ENCODE peak calls at places on chromosomes 16 and 17, in nine cellular contexts. One of them, this sample, is unnamed.

GRCh38 chr17:17849863-17850373 is 13.1 kb upstream of the SREBF1 start:
- DNase-seq in epithelial cell of proximal tubule: no peak
- DNase-seq in neural progenitor cell: peak
- DNase-seq in fibroblast of mammary gland: peak
- DNase-seq in RWPE1: no peak
- DNase-seq in brain microvascular endothelial cell: peak
- DNase-seq in Calu3: no peak
- DNase-seq in tibial nerve: peak
- DNase-seq in cardiac muscle cell: peak
- DNase-seq in this sample: peak

GRCh38 chr16:73053379-73054130 is 5.6 kb upstream of the ZFHX3 start:
- DNase-seq in epithelial cell of proximal tubule: no peak
- DNase-seq in neural progenitor cell: no peak
- DNase-seq in fibroblast of mammary gland: no peak
- DNase-seq in RWPE1: peak
- DNase-seq in brain microvascular endothelial cell: peak
- DNase-seq in Calu3: peak
- DNase-seq in tibial nerve: no peak
- DNase-seq in cardiac muscle cell: peak
- DNase-seq in this sample: no peak

GRCh38 chr16:12907670-12908233 is 6.4 kb downstream of the SHISA9 start:
- DNase-seq in epithelial cell of proximal tubule: no peak
- DNase-seq in neural progenitor cell: peak
- DNase-seq in fibroblast of mammary gland: no peak
- DNase-seq in RWPE1: no peak
- DNase-seq in brain microvascular endothelial cell: no peak
- DNase-seq in Calu3: no peak
- DNase-seq in tibial nerve: no peak
- DNase-seq in cardiac muscle cell: no peak
- DNase-seq in this sample: no peak

GRCh38 chr16:51665599-51665998 is 514.5 kb upstream of the SALL1 start:
- DNase-seq in epithelial cell of proximal tubule: no peak
- DNase-seq in neural progenitor cell: no peak
- DNase-seq in fibroblast of mammary gland: no peak
- DNase-seq in RWPE1: no peak
- DNase-seq in brain microvascular endothelial cell: no peak
- DNase-seq in Calu3: no peak
- DNase-seq in tibial nerve: no peak
- DNase-seq in cardiac muscle cell: no peak
- DNase-seq in this sample: no peak

GRCh38 chr17:51319186-51319585 is 58.8 kb downstream of the UTP18 start:
- DNase-seq in epithelial cell of proximal tubule: no peak
- DNase-seq in neural progenitor cell: no peak
- DNase-seq in fibroblast of mammary gland: no peak
- DNase-seq in RWPE1: no peak
- DNase-seq in brain microvascular endothelial cell: no peak
- DNase-seq in Calu3: no peak
- DNase-seq in tibial nerve: no peak
- DNase-seq in cardiac muscle cell: no peak
- DNase-seq in this sample: no peak

GRCh38 chr16:19084139-19084538 is 16.7 kb downstream of the COQ7 start:
- DNase-seq in epithelial cell of proximal tubule: no peak
- DNase-seq in neural progenitor cell: no peak
- DNase-seq in fibroblast of mammary gland: no peak
- DNase-seq in RWPE1: no peak
- DNase-seq in brain microvascular endothelial cell: no peak
- DNase-seq in Calu3: no peak
- DNase-seq in tibial nerve: no peak
- DNase-seq in cardiac muscle cell: no peak
- DNase-seq in this sample: no peak

GRCh38 chr17:63150994-63151464 is 185.0 kb downstream of the TANC2 start:
- DNase-seq in epithelial cell of proximal tubule: no peak
- DNase-seq in neural progenitor cell: peak
- DNase-seq in fibroblast of mammary gland: peak
- DNase-seq in RWPE1: no peak
- DNase-seq in brain microvascular endothelial cell: no peak
- DNase-seq in Calu3: no peak
- DNase-seq in tibial nerve: no peak
- DNase-seq in cardiac muscle cell: peak
- DNase-seq in this sample: no peak

GRCh38 chr16:82867425-82867824 is 240.7 kb downstream of the CDH13 start:
- DNase-seq in epithelial cell of proximal tubule: no peak
- DNase-seq in neural progenitor cell: no peak
- DNase-seq in fibroblast of mammary gland: peak
- DNase-seq in RWPE1: no peak
- DNase-seq in brain microvascular endothelial cell: no peak
- DNase-seq in Calu3: no peak
- DNase-seq in tibial nerve: no peak
- DNase-seq in cardiac muscle cell: no peak
- DNase-seq in this sample: no peak

GRCh38 chr16:86926695-86927094 is 348.3 kb downstream of the FOXL1 start:
- DNase-seq in epithelial cell of proximal tubule: no peak
- DNase-seq in neural progenitor cell: no peak
- DNase-seq in fibroblast of mammary gland: no peak
- DNase-seq in RWPE1: no peak
- DNase-seq in brain microvascular endothelial cell: no peak
- DNase-seq in Calu3: no peak
- DNase-seq in tibial nerve: no peak
- DNase-seq in cardiac muscle cell: no peak
- DNase-seq in this sample: no peak

GRCh38 chr16:14003119-14003570 is 68.0 kb upstream of the MRTFB start:
- DNase-seq in epithelial cell of proximal tubule: no peak
- DNase-seq in neural progenitor cell: peak
- DNase-seq in fibroblast of mammary gland: peak
- DNase-seq in RWPE1: peak
- DNase-seq in brain microvascular endothelial cell: peak
- DNase-seq in Calu3: peak
- DNase-seq in tibial nerve: peak
- DNase-seq in cardiac muscle cell: peak
- DNase-seq in this sample: peak

GRCh38 chr17:74132354-74132753 is 71.1 kb upstream of the RPL38 start:
- DNase-seq in epithelial cell of proximal tubule: no peak
- DNase-seq in neural progenitor cell: no peak
- DNase-seq in fibroblast of mammary gland: no peak
- DNase-seq in RWPE1: no peak
- DNase-seq in brain microvascular endothelial cell: no peak
- DNase-seq in Calu3: no peak
- DNase-seq in tibial nerve: no peak
- DNase-seq in cardiac muscle cell: no peak
- DNase-seq in this sample: no peak

GRCh38 chr16:51119576-51120288 is 31.3 kb downstream of the SALL1 start:
- DNase-seq in epithelial cell of proximal tubule: no peak
- DNase-seq in neural progenitor cell: no peak
- DNase-seq in fibroblast of mammary gland: peak
- DNase-seq in RWPE1: no peak
- DNase-seq in brain microvascular endothelial cell: no peak
- DNase-seq in Calu3: no peak
- DNase-seq in tibial nerve: no peak
- DNase-seq in cardiac muscle cell: no peak
- DNase-seq in this sample: no peak

GRCh38 chr16:66585477-66586239 is 6.4 kb downstream of the CMTM2 start:
- DNase-seq in epithelial cell of proximal tubule: no peak
- DNase-seq in neural progenitor cell: no peak
- DNase-seq in fibroblast of mammary gland: no peak
- DNase-seq in RWPE1: no peak
- DNase-seq in brain microvascular endothelial cell: no peak
- DNase-seq in Calu3: no peak
- DNase-seq in tibial nerve: no peak
- DNase-seq in cardiac muscle cell: no peak
- DNase-seq in this sample: no peak

GRCh38 chr17:8063761-8064589 is 23.5 kb downstream of the ALOX12B start:
- DNase-seq in epithelial cell of proximal tubule: no peak
- DNase-seq in neural progenitor cell: no peak
- DNase-seq in fibroblast of mammary gland: no peak
- DNase-seq in RWPE1: no peak
- DNase-seq in brain microvascular endothelial cell: no peak
- DNase-seq in Calu3: no peak
- DNase-seq in tibial nerve: no peak
- DNase-seq in cardiac muscle cell: no peak
- DNase-seq in this sample: no peak

GRCh38 chr17:418421-418751 is 65.8 kb upstream of the RPH3AL start:
- DNase-seq in epithelial cell of proximal tubule: no peak
- DNase-seq in neural progenitor cell: no peak
- DNase-seq in fibroblast of mammary gland: no peak
- DNase-seq in RWPE1: no peak
- DNase-seq in brain microvascular endothelial cell: no peak
- DNase-seq in Calu3: no peak
- DNase-seq in tibial nerve: no peak
- DNase-seq in cardiac muscle cell: no peak
- DNase-seq in this sample: no peak

DNA sequence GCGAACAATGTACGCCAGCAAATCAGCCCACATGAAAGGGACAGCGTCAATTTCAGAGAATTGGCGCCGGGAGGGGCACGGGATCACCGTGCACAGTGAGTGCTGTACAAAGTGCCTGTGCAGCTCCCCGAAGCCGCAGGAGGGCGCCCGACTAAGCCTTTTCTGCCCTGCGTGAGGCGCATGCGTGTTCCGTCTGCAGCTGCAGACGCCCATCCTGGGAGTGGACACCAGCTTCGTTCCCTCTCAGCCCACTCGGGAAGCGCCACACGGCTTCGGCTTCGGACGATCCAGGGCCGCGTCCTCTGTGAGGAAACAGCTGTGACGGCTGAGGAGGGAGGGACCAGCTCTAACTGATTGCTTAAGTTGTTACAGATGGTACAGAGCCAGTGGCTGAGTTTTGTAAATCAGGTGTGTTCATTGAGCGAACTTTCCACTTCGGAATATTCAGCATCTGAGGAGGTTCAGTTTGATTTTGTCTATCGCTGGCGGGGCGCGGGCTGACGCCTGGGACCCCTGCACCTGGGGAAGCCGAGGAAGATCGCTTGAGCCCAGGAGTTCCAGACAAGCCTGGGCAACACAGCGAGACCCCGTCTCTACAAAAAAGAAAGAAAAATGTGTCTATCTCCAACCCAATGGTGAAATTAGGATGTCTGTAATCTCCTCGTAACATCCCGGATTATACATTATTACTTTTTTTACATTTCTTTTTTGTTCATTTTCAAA is 15.4 kb upstream of the ZNF287 start:
- DNase-seq in epithelial cell of proximal tubule: peak
- DNase-seq in neural progenitor cell: peak
- DNase-seq in fibroblast of mammary gland: peak
- DNase-seq in RWPE1: peak
- DNase-seq in brain microvascular endothelial cell: peak
- DNase-seq in Calu3: peak
- DNase-seq in tibial nerve: peak
- DNase-seq in cardiac muscle cell: peak
- DNase-seq in this sample: peak
- TF ChIP-seq CTCF in epithelial cell of proximal tubule: peak
- TF ChIP-seq CTCF in neural progenitor cell: peak
- TF ChIP-seq CTCF in fibroblast of mammary gland: peak
- TF ChIP-seq CTCF in RWPE1: peak
- TF ChIP-seq CTCF in brain microvascular endothelial cell: peak
- TF ChIP-seq CTCF in Calu3: peak
- TF ChIP-seq CTCF in tibial nerve: peak
- TF ChIP-seq CTCF in cardiac muscle cell: peak
- TF ChIP-seq CTCF in this sample: peak

DNA sequence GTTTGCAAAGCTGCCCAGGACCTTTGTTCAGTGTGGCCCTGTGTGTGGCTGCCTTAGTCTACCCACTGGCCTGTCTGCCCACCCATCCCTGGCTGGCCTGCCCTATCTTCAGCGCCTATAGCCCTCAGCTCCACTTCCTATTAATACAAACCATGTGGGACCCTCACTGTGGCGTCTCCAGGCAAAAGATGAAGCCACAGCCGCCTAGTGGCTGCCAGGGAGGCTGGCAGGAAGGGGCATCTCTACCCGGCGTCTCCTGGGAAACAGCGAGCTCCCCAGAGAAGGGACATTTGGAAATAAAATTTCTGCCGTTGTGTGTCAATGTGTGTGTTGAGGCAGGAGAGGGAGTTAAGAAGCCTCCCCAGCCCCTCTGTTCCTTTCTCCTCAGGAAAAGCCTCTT is 31.5 kb downstream of the NEUROD2 start:
- DNase-seq in epithelial cell of proximal tubule: no peak
- DNase-seq in neural progenitor cell: peak
- DNase-seq in fibroblast of mammary gland: no peak
- DNase-seq in RWPE1: peak
- DNase-seq in brain microvascular endothelial cell: no peak
- DNase-seq in Calu3: peak
- DNase-seq in tibial nerve: no peak
- DNase-seq in cardiac muscle cell: no peak
- DNase-seq in this sample: no peak
- TF ChIP-seq CTCF in epithelial cell of proximal tubule: peak
- TF ChIP-seq CTCF in neural progenitor cell: peak
- TF ChIP-seq CTCF in fibroblast of mammary gland: peak
- TF ChIP-seq CTCF in RWPE1: peak
- TF ChIP-seq CTCF in brain microvascular endothelial cell: peak
- TF ChIP-seq CTCF in Calu3: peak
- TF ChIP-seq CTCF in tibial nerve: no peak
- TF ChIP-seq CTCF in cardiac muscle cell: peak
- TF ChIP-seq CTCF in this sample: no peak

GRCh38 chr17:35170968-35171771 is 23.0 kb downstream of the SLC35G3 start:
- DNase-seq in epithelial cell of proximal tubule: no peak
- DNase-seq in neural progenitor cell: no peak
- DNase-seq in fibroblast of mammary gland: peak
- DNase-seq in RWPE1: peak
- DNase-seq in brain microvascular endothelial cell: no peak
- DNase-seq in Calu3: no peak
- DNase-seq in tibial nerve: no peak
- DNase-seq in cardiac muscle cell: peak
- DNase-seq in this sample: peak
- TF ChIP-seq CTCF in epithelial cell of proximal tubule: peak
- TF ChIP-seq CTCF in neural progenitor cell: peak
- TF ChIP-seq CTCF in fibroblast of mammary gland: peak
- TF ChIP-seq CTCF in RWPE1: peak
- TF ChIP-seq CTCF in brain microvascular endothelial cell: peak
- TF ChIP-seq CTCF in Calu3: no peak
- TF ChIP-seq CTCF in tibial nerve: no peak
- TF ChIP-seq CTCF in cardiac muscle cell: no peak
- TF ChIP-seq CTCF in this sample: peak

DNA sequence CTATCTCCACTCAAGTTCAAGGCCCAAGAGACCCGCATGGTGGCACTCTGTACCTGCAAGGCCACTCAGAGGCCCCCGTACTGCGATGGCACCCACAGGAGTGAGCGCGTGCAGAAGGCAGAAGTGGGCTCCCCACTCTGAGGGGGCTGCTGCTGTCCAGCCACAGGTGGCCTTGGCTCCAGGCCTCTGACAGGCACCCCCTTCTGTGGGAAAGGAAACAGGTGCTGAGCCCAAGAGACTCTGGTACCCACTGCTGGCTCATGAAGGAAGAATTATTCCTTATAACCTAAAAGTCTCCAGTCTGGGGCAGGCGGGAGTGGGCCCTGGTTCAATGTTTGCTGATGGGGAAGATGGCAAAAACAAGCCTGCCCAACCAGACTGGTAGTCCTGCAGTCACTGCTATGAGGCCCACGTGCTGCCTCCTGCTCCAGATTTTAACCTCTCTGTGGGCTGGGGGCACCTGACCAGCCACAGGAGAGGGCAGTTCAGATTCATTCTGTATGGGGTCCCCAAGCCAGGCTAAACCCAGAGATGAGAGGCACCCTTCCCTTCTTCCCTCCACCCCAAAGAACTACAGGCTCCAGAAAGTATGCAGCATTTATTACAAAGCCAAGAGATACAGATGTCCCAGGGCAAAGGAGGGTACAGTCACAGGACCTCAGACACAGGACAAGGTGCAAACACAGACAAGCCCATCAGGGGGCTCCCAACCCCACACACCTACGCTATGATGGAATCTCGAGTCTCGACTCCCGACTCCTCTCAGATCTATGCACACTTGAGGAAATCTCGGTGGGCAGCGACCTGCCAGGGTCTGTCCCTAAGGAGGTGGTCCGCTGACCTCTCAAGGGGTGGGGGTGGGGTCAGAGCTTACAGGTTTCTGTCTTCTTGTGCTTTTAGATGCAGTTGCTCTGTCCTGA is 3.4 kb downstream of the CISD3 start:
- DNase-seq in epithelial cell of proximal tubule: no peak
- DNase-seq in neural progenitor cell: no peak
- DNase-seq in fibroblast of mammary gland: no peak
- DNase-seq in RWPE1: no peak
- DNase-seq in brain microvascular endothelial cell: no peak
- DNase-seq in Calu3: peak
- DNase-seq in tibial nerve: no peak
- DNase-seq in cardiac muscle cell: no peak
- DNase-seq in this sample: no peak
- TF ChIP-seq CTCF in epithelial cell of proximal tubule: peak
- TF ChIP-seq CTCF in neural progenitor cell: peak
- TF ChIP-seq CTCF in fibroblast of mammary gland: peak
- TF ChIP-seq CTCF in RWPE1: peak
- TF ChIP-seq CTCF in brain microvascular endothelial cell: peak
- TF ChIP-seq CTCF in Calu3: peak
- TF ChIP-seq CTCF in tibial nerve: no peak
- TF ChIP-seq CTCF in cardiac muscle cell: peak
- TF ChIP-seq CTCF in this sample: peak